ENCODE peak calls at places on chromosome 13, in seven cellular contexts. B, H, G, Y, M, X and O are unnamed samples. For H3K36me3, the result is how much of the 10 kb centered on the place peaks cover.

GRCh38 chr13:109693213-109693612 is 93.2 kb downstream of the IRS2 start:
- DNase-seq in B (no peak), H (no peak), G (no peak), Y (no peak), M (no peak), X (no peak), O (no peak)

GRCh38 chr13:34156841-34157365 is 339.0 kb downstream of the RFC3 start:
- DNase-seq in B (peak), H (peak), G (peak), Y (no peak), M (no peak), X (peak), O (peak)

GRCh38 chr13:28558126-28558525 is 63.2 kb upstream of the FLT1 start:
- DNase-seq in B (no peak), H (no peak), G (peak), Y (no peak), M (no peak), X (no peak), O (no peak)

GRCh38 chr13:71149498-71150363 is 717.3 kb downstream of the DACH1 start:
- DNase-seq in B (no peak), H (no peak), G (no peak), Y (no peak), M (no peak), X (peak), O (no peak)

GRCh38 chr13:19767966-19768365 is 14.8 kb downstream of the PSPC1 start:
- DNase-seq in B (no peak), H (no peak), G (no peak), Y (no peak), M (no peak), X (no peak), O (no peak)

GRCh38 chr13:81051873-81052272 is 710.9 kb upstream of the SPRY2 start:
- DNase-seq in B (no peak), H (no peak), G (no peak), Y (no peak), M (no peak), X (no peak), O (no peak)

GRCh38 chr13:24276310-24276709 is 33.1 kb upstream of the C1QTNF9 start:
- DNase-seq in B (no peak), H (no peak), G (no peak), Y (no peak), M (no peak), X (no peak), O (no peak)

GRCh38 chr13:97493471-97493870 is 59.5 kb downstream of the RAP2A start:
- DNase-seq in B (no peak), H (no peak), G (no peak), Y (no peak), M (no peak), X (no peak), O (no peak)

GRCh38 chr13:65966991-65967451 is 1263.1 kb downstream of the PCDH9 start:
- DNase-seq in B (no peak), H (no peak), G (peak), Y (peak), M (no peak), X (no peak), O (no peak)

GRCh38 chr13:113935081-113935511 is 38.8 kb downstream of the C13orf46 start:
- DNase-seq in B (peak), H (no peak), G (no peak), Y (no peak), M (no peak), X (no peak), O (no peak)

DNA sequence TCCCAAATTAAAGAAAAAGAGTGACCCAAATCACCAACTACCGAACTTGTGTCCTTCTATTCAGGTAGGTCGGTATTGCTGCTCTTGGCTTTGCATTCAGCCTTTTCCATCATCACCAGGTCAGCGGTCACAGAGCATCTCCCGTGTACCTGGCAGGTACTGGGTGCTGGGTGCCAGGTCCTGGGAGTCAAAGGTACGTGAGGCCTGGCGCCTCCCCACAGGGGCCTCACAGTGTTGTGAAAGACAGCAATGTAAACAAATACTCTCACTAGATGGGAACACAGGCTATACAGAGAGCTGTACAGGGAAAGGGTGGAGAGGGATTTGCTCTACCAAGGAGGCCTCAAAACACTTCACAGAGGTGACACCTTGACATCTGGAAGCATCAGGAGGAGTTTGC is 86.7 kb downstream of the ZIC5 start:
- DNase-seq in B (no peak), H (no peak), G (no peak), Y (no peak), M (no peak), X (no peak), O (no peak)
- H3K27ac ChIP-seq in B (no peak), H (no peak), G (no peak), Y (no peak), M (no peak), X (no peak), O (no peak)

GRCh38 chr13:32733685-32734084 is 147.4 kb downstream of the PDS5B start:
- DNase-seq in B (no peak), H (no peak), G (no peak), Y (no peak), M (no peak), X (no peak), O (no peak)
- H3K36me3 ChIP-seq in B (under half), H (under half), G (under half), Y (under half), M (under half), X (under half), O (under half)

GRCh38 chr13:32426981-32427851 is 714 bp downstream of the N4BP2L1 start:
- DNase-seq in B (no peak), H (peak), G (peak), Y (no peak), M (peak), X (peak), O (no peak)

GRCh38 chr13:32427852-32428580 is at the start of gene N4BP2L1:
- DNase-seq in B (no peak), H (peak), G (peak), Y (no peak), M (peak), X (peak), O (no peak)

GRCh38 chr13:32430018-32430747 is 2.3 kb upstream of the N4BP2L1 start:
- DNase-seq in B (no peak), H (no peak), G (no peak), Y (no peak), M (no peak), X (no peak), O (no peak)

GRCh38 chr13:32429406-32429909 is 1.5 kb upstream of the N4BP2L1 start:
- DNase-seq in B (no peak), H (no peak), G (no peak), Y (no peak), M (no peak), X (no peak), O (no peak)

GRCh38 chr13:32428581-32429072 is 697 bp upstream of the N4BP2L1 start:
- DNase-seq in B (no peak), H (no peak), G (peak), Y (no peak), M (no peak), X (peak), O (no peak)
- H3K27ac ChIP-seq in B (no peak), H (peak), G (no peak), Y (no peak), M (peak), X (peak), O (no peak)

GRCh38 chr13:20981370-20982095 is 79.0 kb upstream of the XPO4 start:
- DNase-seq in B (no peak), H (no peak), G (no peak), Y (no peak), M (no peak), X (no peak), O (no peak)

GRCh38 chr13:20988033-20988908 is 73.1 kb downstream of the LATS2 start:
- DNase-seq in B (no peak), H (no peak), G (no peak), Y (no peak), M (no peak), X (no peak), O (no peak)

GRCh38 chr13:20980899-20981298 is 78.4 kb upstream of the XPO4 start:
- DNase-seq in B (no peak), H (no peak), G (no peak), Y (no peak), M (no peak), X (no peak), O (no peak)

GRCh38 chr13:20983386-20983785 is 78.0 kb downstream of the LATS2 start:
- DNase-seq in B (no peak), H (no peak), G (no peak), Y (no peak), M (no peak), X (no peak), O (no peak)

GRCh38 chr13:20984879-20985278 is 76.5 kb downstream of the LATS2 start:
- DNase-seq in B (no peak), H (no peak), G (no peak), Y (no peak), M (no peak), X (no peak), O (no peak)
- H3K36me3 ChIP-seq in B (half or more), H (under half), G (half or more), Y (under half), M (under half), X (under half), O (under half)

GRCh38 chr13:26962671-26963070 is 202.1 kb upstream of the GPR12 start:
- DNase-seq in B (no peak), H (no peak), G (no peak), Y (no peak), M (no peak), X (no peak), O (no peak)
- H3K27ac ChIP-seq in B (no peak), H (no peak), G (no peak), Y (no peak), M (no peak), X (peak), O (peak)

DNA sequence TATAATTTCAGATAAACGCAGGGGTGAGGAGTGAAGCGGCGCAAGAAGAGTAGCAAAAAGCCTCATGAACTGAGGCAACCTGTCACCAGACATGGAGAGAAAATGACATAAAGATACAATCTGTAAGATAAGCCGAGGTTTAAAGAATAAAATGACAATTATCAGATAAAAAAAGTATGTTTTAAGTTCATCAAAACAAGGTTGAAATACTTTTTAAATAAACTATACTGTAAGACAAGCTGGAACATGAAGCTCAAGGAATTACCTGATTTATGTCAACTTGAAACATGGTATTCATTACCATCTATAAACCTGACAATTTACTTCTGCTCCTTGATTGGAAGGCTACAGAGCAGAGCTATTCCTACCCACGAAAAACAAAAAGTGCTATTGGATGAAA is 61.6 kb downstream of the MYCBP2 start:
- DNase-seq in B (no peak), H (no peak), G (no peak), Y (no peak), M (no peak), X (no peak), O (no peak)
- H3K36me3 ChIP-seq in B (half or more), H (under half), G (under half), Y (under half), M (under half), X (under half), O (under half)

GRCh38 chr13:79779761-79780160 is 298.8 kb downstream of the NDFIP2 start:
- DNase-seq in B (no peak), H (no peak), G (peak), Y (no peak), M (no peak), X (peak), O (no peak)

GRCh38 chr13:79782541-79783216 is 301.7 kb downstream of the NDFIP2 start:
- DNase-seq in B (peak), H (peak), G (no peak), Y (peak), M (no peak), X (peak), O (no peak)

GRCh38 chr13:79781829-79782540 is 301.0 kb downstream of the NDFIP2 start:
- DNase-seq in B (no peak), H (no peak), G (peak), Y (no peak), M (no peak), X (no peak), O (no peak)

GRCh38 chr13:79779061-79779460 is 298.1 kb downstream of the NDFIP2 start:
- DNase-seq in B (no peak), H (no peak), G (no peak), Y (no peak), M (no peak), X (no peak), O (no peak)

GRCh38 chr13:79780240-79780639 is 299.3 kb downstream of the NDFIP2 start:
- DNase-seq in B (no peak), H (no peak), G (peak), Y (no peak), M (no peak), X (no peak), O (no peak)
- H3K27ac ChIP-seq in B (no peak), H (peak), G (peak), Y (no peak), M (no peak), X (no peak), O (peak)